ENCODE peak calls at places on chromosome 13, in eight cellular contexts. One of them, this sample, is unnamed.

GRCh38 chr13:97262058-97262457 is 39.9 kb downstream of the MBNL2 start:
- DNase-seq in NCI-H2081: no peak
- DNase-seq in body of pancreas: no peak
- DNase-seq in fibroblast of the aortic adventitia: no peak
- DNase-seq in effector CD8-positive, alpha-beta T cell: no peak
- DNase-seq in aorta: no peak
- DNase-seq in H9: no peak
- DNase-seq in lower leg skin: no peak
- DNase-seq in this sample: no peak

GRCh38 chr13:50080158-50080855 is 65.1 kb downstream of the KCNRG start:
- DNase-seq in NCI-H2081: no peak
- DNase-seq in body of pancreas: peak; percentile 11
- DNase-seq in fibroblast of the aortic adventitia: peak; percentile 67
- DNase-seq in effector CD8-positive, alpha-beta T cell: no peak
- DNase-seq in aorta: peak; percentile 53
- DNase-seq in H9: no peak
- DNase-seq in lower leg skin: no peak
- DNase-seq in this sample: no peak

GRCh38 chr13:60273971-60274370 is 110.2 kb upstream of the DIAPH3 start:
- DNase-seq in NCI-H2081: no peak
- DNase-seq in body of pancreas: no peak
- DNase-seq in fibroblast of the aortic adventitia: no peak
- DNase-seq in effector CD8-positive, alpha-beta T cell: no peak
- DNase-seq in aorta: no peak
- DNase-seq in H9: no peak
- DNase-seq in lower leg skin: no peak
- DNase-seq in this sample: no peak

GRCh38 chr13:75364131-75364713 is 117.7 kb downstream of the TBC1D4 start:
- DNase-seq in NCI-H2081: no peak
- DNase-seq in body of pancreas: no peak
- DNase-seq in fibroblast of the aortic adventitia: no peak
- DNase-seq in effector CD8-positive, alpha-beta T cell: no peak
- DNase-seq in aorta: no peak
- DNase-seq in H9: no peak
- DNase-seq in lower leg skin: no peak
- DNase-seq in this sample: no peak

GRCh38 chr13:26497991-26498423 is 59.5 kb upstream of the WASF3 start:
- DNase-seq in NCI-H2081: no peak
- DNase-seq in body of pancreas: no peak
- DNase-seq in fibroblast of the aortic adventitia: peak; percentile 94
- DNase-seq in effector CD8-positive, alpha-beta T cell: no peak
- DNase-seq in aorta: no peak
- DNase-seq in H9: no peak
- DNase-seq in lower leg skin: no peak
- DNase-seq in this sample: no peak

GRCh38 chr13:113192279-113192678 is 16.2 kb downstream of the PCID2 start:
- DNase-seq in NCI-H2081: no peak
- DNase-seq in body of pancreas: no peak
- DNase-seq in fibroblast of the aortic adventitia: peak; percentile 43
- DNase-seq in effector CD8-positive, alpha-beta T cell: no peak
- DNase-seq in aorta: no peak
- DNase-seq in H9: no peak
- DNase-seq in lower leg skin: no peak
- DNase-seq in this sample: no peak

GRCh38 chr13:73168993-73169401 is 110.2 kb downstream of the KLF5 start:
- DNase-seq in NCI-H2081: no peak
- DNase-seq in body of pancreas: no peak
- DNase-seq in fibroblast of the aortic adventitia: peak; percentile 22
- DNase-seq in effector CD8-positive, alpha-beta T cell: no peak
- DNase-seq in aorta: no peak
- DNase-seq in H9: no peak
- DNase-seq in lower leg skin: peak; percentile 50
- DNase-seq in this sample: no peak

GRCh38 chr13:113602291-113602970 is 17.9 kb downstream of the TFDP1 start:
- DNase-seq in NCI-H2081: no peak
- DNase-seq in body of pancreas: no peak
- DNase-seq in fibroblast of the aortic adventitia: no peak
- DNase-seq in effector CD8-positive, alpha-beta T cell: no peak
- DNase-seq in aorta: peak; percentile 33
- DNase-seq in H9: no peak
- DNase-seq in lower leg skin: no peak
- DNase-seq in this sample: no peak

GRCh38 chr13:99014391-99014988 is 36.6 kb upstream of the DOCK9 start:
- DNase-seq in NCI-H2081: no peak
- DNase-seq in body of pancreas: no peak
- DNase-seq in fibroblast of the aortic adventitia: no peak
- DNase-seq in effector CD8-positive, alpha-beta T cell: no peak
- DNase-seq in aorta: no peak
- DNase-seq in H9: no peak
- DNase-seq in lower leg skin: no peak
- DNase-seq in this sample: no peak

GRCh38 chr13:98273824-98274786 is 97.0 kb upstream of the RNF113B start:
- DNase-seq in NCI-H2081: peak; percentile 46
- DNase-seq in body of pancreas: no peak
- DNase-seq in fibroblast of the aortic adventitia: no peak
- DNase-seq in effector CD8-positive, alpha-beta T cell: no peak
- DNase-seq in aorta: no peak
- DNase-seq in H9: peak; percentile 50
- DNase-seq in lower leg skin: no peak
- DNase-seq in this sample: no peak

GRCh38 chr13:21929400-21929799 is 258.5 kb downstream of the FGF9 start:
- DNase-seq in NCI-H2081: no peak
- DNase-seq in body of pancreas: no peak
- DNase-seq in fibroblast of the aortic adventitia: no peak
- DNase-seq in effector CD8-positive, alpha-beta T cell: no peak
- DNase-seq in aorta: no peak
- DNase-seq in H9: peak; percentile 40
- DNase-seq in lower leg skin: no peak
- DNase-seq in this sample: no peak

GRCh38 chr13:75195479-75196111 is 286.4 kb downstream of the TBC1D4 start:
- DNase-seq in NCI-H2081: no peak
- DNase-seq in body of pancreas: no peak
- DNase-seq in fibroblast of the aortic adventitia: no peak
- DNase-seq in effector CD8-positive, alpha-beta T cell: no peak
- DNase-seq in aorta: no peak
- DNase-seq in H9: no peak
- DNase-seq in lower leg skin: no peak
- DNase-seq in this sample: no peak

GRCh38 chr13:47480121-47480520 is 521.0 kb downstream of the SUCLA2 start:
- DNase-seq in NCI-H2081: no peak
- DNase-seq in body of pancreas: no peak
- DNase-seq in fibroblast of the aortic adventitia: peak; percentile 77
- DNase-seq in effector CD8-positive, alpha-beta T cell: no peak
- DNase-seq in aorta: no peak
- DNase-seq in H9: no peak
- DNase-seq in lower leg skin: no peak
- DNase-seq in this sample: no peak

GRCh38 chr13:44744880-44745633 is 168.9 kb upstream of the TSC22D1 start:
- DNase-seq in NCI-H2081: no peak
- DNase-seq in body of pancreas: no peak
- DNase-seq in fibroblast of the aortic adventitia: no peak
- DNase-seq in effector CD8-positive, alpha-beta T cell: no peak
- DNase-seq in aorta: no peak
- DNase-seq in H9: no peak
- DNase-seq in lower leg skin: no peak
- DNase-seq in this sample: no peak

GRCh38 chr13:73090116-73090811 is 31.5 kb downstream of the KLF5 start:
- DNase-seq in NCI-H2081: peak; percentile 4
- DNase-seq in body of pancreas: peak; percentile 85
- DNase-seq in fibroblast of the aortic adventitia: peak; percentile 69
- DNase-seq in effector CD8-positive, alpha-beta T cell: no peak
- DNase-seq in aorta: no peak
- DNase-seq in H9: peak; percentile 87
- DNase-seq in lower leg skin: no peak
- DNase-seq in this sample: no peak

GRCh38 chr13:49367640-49368431 is 76.0 kb downstream of the CAB39L start:
- DNase-seq in NCI-H2081: no peak
- DNase-seq in body of pancreas: no peak
- DNase-seq in fibroblast of the aortic adventitia: peak; percentile 49
- DNase-seq in effector CD8-positive, alpha-beta T cell: no peak
- DNase-seq in aorta: no peak
- DNase-seq in H9: no peak
- DNase-seq in lower leg skin: no peak
- DNase-seq in this sample: no peak

GRCh38 chr13:96968027-96968426 is 26.2 kb downstream of the OXGR1 start:
- DNase-seq in NCI-H2081: no peak
- DNase-seq in body of pancreas: no peak
- DNase-seq in fibroblast of the aortic adventitia: no peak
- DNase-seq in effector CD8-positive, alpha-beta T cell: no peak
- DNase-seq in aorta: no peak
- DNase-seq in H9: no peak
- DNase-seq in lower leg skin: no peak
- DNase-seq in this sample: no peak

GRCh38 chr13:107835339-107836018 is 379.9 kb downstream of the LIG4 start:
- DNase-seq in NCI-H2081: no peak
- DNase-seq in body of pancreas: no peak
- DNase-seq in fibroblast of the aortic adventitia: peak; percentile 51
- DNase-seq in effector CD8-positive, alpha-beta T cell: no peak
- DNase-seq in aorta: no peak
- DNase-seq in H9: no peak
- DNase-seq in lower leg skin: no peak
- DNase-seq in this sample: no peak

GRCh38 chr13:112771877-112772538 is 82.2 kb downstream of the ATP11A start:
- DNase-seq in NCI-H2081: no peak
- DNase-seq in body of pancreas: peak; percentile 57
- DNase-seq in fibroblast of the aortic adventitia: no peak
- DNase-seq in effector CD8-positive, alpha-beta T cell: no peak
- DNase-seq in aorta: no peak
- DNase-seq in H9: no peak
- DNase-seq in lower leg skin: no peak
- DNase-seq in this sample: no peak

GRCh38 chr13:91270031-91270430 is 77.5 kb upstream of the MIR17HG start:
- DNase-seq in NCI-H2081: no peak
- DNase-seq in body of pancreas: no peak
- DNase-seq in fibroblast of the aortic adventitia: no peak
- DNase-seq in effector CD8-positive, alpha-beta T cell: no peak
- DNase-seq in aorta: no peak
- DNase-seq in H9: no peak
- DNase-seq in lower leg skin: no peak
- DNase-seq in this sample: no peak

GRCh38 chr13:21123956-21124355 is 52.4 kb downstream of the SKA3 start:
- DNase-seq in NCI-H2081: no peak
- DNase-seq in body of pancreas: no peak
- DNase-seq in fibroblast of the aortic adventitia: no peak
- DNase-seq in effector CD8-positive, alpha-beta T cell: no peak
- DNase-seq in aorta: no peak
- DNase-seq in H9: peak; percentile 92
- DNase-seq in lower leg skin: no peak
- DNase-seq in this sample: no peak

GRCh38 chr13:99150575-99151370 is 49.9 kb upstream of the UBAC2 start:
- DNase-seq in NCI-H2081: no peak
- DNase-seq in body of pancreas: no peak
- DNase-seq in fibroblast of the aortic adventitia: peak; percentile 74
- DNase-seq in effector CD8-positive, alpha-beta T cell: no peak
- DNase-seq in aorta: no peak
- DNase-seq in H9: no peak
- DNase-seq in lower leg skin: no peak
- DNase-seq in this sample: no peak

GRCh38 chr13:95955719-95956118 is 97.5 kb downstream of the UGGT2 start:
- DNase-seq in NCI-H2081: no peak
- DNase-seq in body of pancreas: no peak
- DNase-seq in fibroblast of the aortic adventitia: no peak
- DNase-seq in effector CD8-positive, alpha-beta T cell: no peak
- DNase-seq in aorta: no peak
- DNase-seq in H9: no peak
- DNase-seq in lower leg skin: no peak
- DNase-seq in this sample: no peak

GRCh38 chr13:50075619-50076097 is 60.4 kb downstream of the KCNRG start:
- DNase-seq in NCI-H2081: no peak
- DNase-seq in body of pancreas: no peak
- DNase-seq in fibroblast of the aortic adventitia: peak; percentile 53
- DNase-seq in effector CD8-positive, alpha-beta T cell: no peak
- DNase-seq in aorta: no peak
- DNase-seq in H9: no peak
- DNase-seq in lower leg skin: no peak
- DNase-seq in this sample: no peak

GRCh38 chr13:109509154-109509905 is 277.1 kb downstream of the IRS2 start:
- DNase-seq in NCI-H2081: no peak
- DNase-seq in body of pancreas: no peak
- DNase-seq in fibroblast of the aortic adventitia: peak; percentile 1
- DNase-seq in effector CD8-positive, alpha-beta T cell: no peak
- DNase-seq in aorta: no peak
- DNase-seq in H9: no peak
- DNase-seq in lower leg skin: peak; percentile 34
- DNase-seq in this sample: no peak

GRCh38 chr13:42807866-42808265 is 26.5 kb downstream of the FAM216B start:
- DNase-seq in NCI-H2081: no peak
- DNase-seq in body of pancreas: no peak
- DNase-seq in fibroblast of the aortic adventitia: peak; percentile 26
- DNase-seq in effector CD8-positive, alpha-beta T cell: no peak
- DNase-seq in aorta: no peak
- DNase-seq in H9: no peak
- DNase-seq in lower leg skin: no peak
- DNase-seq in this sample: no peak

GRCh38 chr13:110432522-110432921 is 125.4 kb downstream of the COL4A2 start:
- DNase-seq in NCI-H2081: no peak
- DNase-seq in body of pancreas: no peak
- DNase-seq in fibroblast of the aortic adventitia: no peak
- DNase-seq in effector CD8-positive, alpha-beta T cell: no peak
- DNase-seq in aorta: no peak
- DNase-seq in H9: no peak
- DNase-seq in lower leg skin: no peak
- DNase-seq in this sample: no peak

GRCh38 chr13:32504263-32504662 is 34.3 kb downstream of the N4BP2L2 start:
- DNase-seq in NCI-H2081: no peak
- DNase-seq in body of pancreas: no peak
- DNase-seq in fibroblast of the aortic adventitia: no peak
- DNase-seq in effector CD8-positive, alpha-beta T cell: no peak
- DNase-seq in aorta: no peak
- DNase-seq in H9: no peak
- DNase-seq in lower leg skin: no peak
- DNase-seq in this sample: no peak

GRCh38 chr13:113623491-113624234 is 34.3 kb downstream of the ATP4B start:
- DNase-seq in NCI-H2081: no peak
- DNase-seq in body of pancreas: no peak
- DNase-seq in fibroblast of the aortic adventitia: no peak
- DNase-seq in effector CD8-positive, alpha-beta T cell: no peak
- DNase-seq in aorta: peak; percentile 46
- DNase-seq in H9: no peak
- DNase-seq in lower leg skin: no peak
- DNase-seq in this sample: no peak

GRCh38 chr13:98959299-98959698 is 18.6 kb downstream of the DOCK9 start:
- DNase-seq in NCI-H2081: peak; percentile 77
- DNase-seq in body of pancreas: no peak
- DNase-seq in fibroblast of the aortic adventitia: no peak
- DNase-seq in effector CD8-positive, alpha-beta T cell: no peak
- DNase-seq in aorta: no peak
- DNase-seq in H9: no peak
- DNase-seq in lower leg skin: no peak
- DNase-seq in this sample: no peak

GRCh38 chr13:39875111-39875510 is 219.6 kb downstream of the COG6 start:
- DNase-seq in NCI-H2081: no peak
- DNase-seq in body of pancreas: no peak
- DNase-seq in fibroblast of the aortic adventitia: peak; percentile 49
- DNase-seq in effector CD8-positive, alpha-beta T cell: no peak
- DNase-seq in aorta: no peak
- DNase-seq in H9: no peak
- DNase-seq in lower leg skin: no peak
- DNase-seq in this sample: no peak

GRCh38 chr13:36848228-36848982 is 29.4 kb downstream of the RFXAP start:
- DNase-seq in NCI-H2081: peak; percentile 28
- DNase-seq in body of pancreas: no peak
- DNase-seq in fibroblast of the aortic adventitia: no peak
- DNase-seq in effector CD8-positive, alpha-beta T cell: no peak
- DNase-seq in aorta: no peak
- DNase-seq in H9: no peak
- DNase-seq in lower leg skin: no peak
- DNase-seq in this sample: no peak

GRCh38 chr13:113460599-113460998 is 7.3 kb upstream of the ADPRHL1 start:
- DNase-seq in NCI-H2081: no peak
- DNase-seq in body of pancreas: no peak
- DNase-seq in fibroblast of the aortic adventitia: no peak
- DNase-seq in effector CD8-positive, alpha-beta T cell: no peak
- DNase-seq in aorta: no peak
- DNase-seq in H9: no peak
- DNase-seq in lower leg skin: no peak
- DNase-seq in this sample: no peak

GRCh38 chr13:30179547-30180256 is 127.6 kb downstream of the KATNAL1 start:
- DNase-seq in NCI-H2081: no peak
- DNase-seq in body of pancreas: no peak
- DNase-seq in fibroblast of the aortic adventitia: no peak
- DNase-seq in effector CD8-positive, alpha-beta T cell: no peak
- DNase-seq in aorta: no peak
- DNase-seq in H9: no peak
- DNase-seq in lower leg skin: no peak
- DNase-seq in this sample: no peak

This sample was measured in esophagus squamous epithelium.